ENCODE peak calls at places on chromosome 16, in four cellular contexts. W is BJ; U is CD4-positive, alpha-beta T cell; C is fibroblast of villous mesenchyme. N is an unnamed sample.

GRCh38 chr16:83953796-83954576 is 946 bp downstream of the OSGIN1 start:
- DNase-seq in W (no peak), U (no peak), C (peak; percentile 32), N (no peak)

GRCh38 chr16:66741131-66741900 is 10.1 kb downstream of the DYNC1LI2 start:
- DNase-seq in C (peak; percentile 94), W (peak; percentile 86), U (no peak), N (peak; percentile 82)

GRCh38 chr16:87580855-87581261 is 21.4 kb upstream of the JPH3 start:
- DNase-seq in U (no peak), W (peak; percentile 31), C (peak; percentile 73), N (no peak)

GRCh38 chr16:67019171-67019570 is 9.8 kb upstream of the CBFB start:
- DNase-seq in C (no peak), U (no peak), W (no peak), N (no peak)

GRCh38 chr16:89770367-89770766 is 46.1 kb downstream of the FANCA start:
- DNase-seq in W (no peak), C (no peak), U (no peak), N (no peak)

GRCh38 chr16:82653550-82654511 is 27.1 kb downstream of the CDH13 start:
- DNase-seq in U (peak; percentile 37), C (peak; percentile 93), W (peak; percentile 71), N (peak; percentile 61)

GRCh38 chr16:10684541-10685151 is 10.1 kb downstream of the TEKT5 start:
- DNase-seq in U (no peak), C (no peak), W (no peak), N (no peak)

GRCh38 chr16:11354733-11355574 is 9.7 kb downstream of the RMI2 start:
- DNase-seq in U (peak; percentile 68), C (peak; percentile 93), W (no peak), N (no peak)

GRCh38 chr16:66272461-66272860 is 94.0 kb upstream of the CDH5 start:
- DNase-seq in C (no peak), W (no peak), U (no peak), N (no peak)

GRCh38 chr16:49726155-49726554 is 129.8 kb downstream of the ZNF423 start:
- DNase-seq in W (no peak), C (no peak), U (no peak), N (no peak)

GRCh38 chr16:554640-555413 is 5.4 kb upstream of the PRR35 start:
- DNase-seq in C (peak; percentile 46), U (no peak), W (peak; percentile 23), N (peak; percentile 44)

DNA sequence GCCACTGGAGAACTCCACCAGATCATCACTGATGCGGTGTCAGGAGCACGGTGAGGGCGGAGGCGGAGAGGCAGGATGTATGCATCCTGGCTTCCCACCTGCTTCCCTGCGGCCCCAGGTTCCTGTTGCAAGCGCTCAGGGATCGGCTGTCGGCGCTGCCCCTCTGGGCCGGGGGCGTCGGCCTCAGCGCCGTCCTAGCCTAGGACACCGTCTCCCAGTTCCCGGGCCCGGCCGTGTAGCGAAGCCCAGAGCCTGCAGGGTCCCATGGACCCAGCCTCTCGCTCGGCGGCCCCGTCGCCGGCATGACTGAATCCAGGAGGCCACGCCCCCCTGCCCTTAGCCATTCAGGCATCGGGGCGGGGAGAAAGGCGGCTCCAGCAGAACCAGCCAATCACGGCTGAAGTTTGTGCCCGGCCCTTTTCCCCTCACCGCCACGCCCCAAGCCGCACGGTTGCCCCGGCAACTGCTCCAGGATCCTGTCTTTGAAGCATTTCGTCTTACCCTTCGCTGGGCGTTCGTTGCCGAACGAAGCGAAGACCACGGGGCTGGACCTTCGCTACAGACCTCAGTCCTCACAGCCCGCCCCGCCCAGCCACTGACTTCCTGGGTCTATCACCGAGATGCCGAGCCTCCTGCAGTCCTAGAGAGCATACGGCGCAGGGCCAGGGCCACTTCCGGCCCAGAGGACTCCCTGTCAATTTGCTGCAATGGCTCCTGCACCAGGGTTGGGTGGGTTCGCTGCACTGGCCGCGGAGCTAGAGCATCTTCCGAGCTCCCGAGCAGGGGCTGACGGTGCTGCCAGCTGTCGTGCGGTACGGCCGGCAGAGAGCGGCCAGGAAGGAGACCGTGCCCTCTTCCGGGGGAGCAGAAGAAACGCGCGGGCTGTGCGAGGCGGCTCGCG is 10.6 kb upstream of the ZNF213 start:
- DNase-seq in C (peak; percentile 93), W (peak; percentile 61), U (peak; percentile 97), N (peak; percentile 79)
- TF ChIP-seq CTCF in C (no peak), W (peak; percentile 51), U (peak; percentile 41), N (peak; percentile 36)

DNA sequence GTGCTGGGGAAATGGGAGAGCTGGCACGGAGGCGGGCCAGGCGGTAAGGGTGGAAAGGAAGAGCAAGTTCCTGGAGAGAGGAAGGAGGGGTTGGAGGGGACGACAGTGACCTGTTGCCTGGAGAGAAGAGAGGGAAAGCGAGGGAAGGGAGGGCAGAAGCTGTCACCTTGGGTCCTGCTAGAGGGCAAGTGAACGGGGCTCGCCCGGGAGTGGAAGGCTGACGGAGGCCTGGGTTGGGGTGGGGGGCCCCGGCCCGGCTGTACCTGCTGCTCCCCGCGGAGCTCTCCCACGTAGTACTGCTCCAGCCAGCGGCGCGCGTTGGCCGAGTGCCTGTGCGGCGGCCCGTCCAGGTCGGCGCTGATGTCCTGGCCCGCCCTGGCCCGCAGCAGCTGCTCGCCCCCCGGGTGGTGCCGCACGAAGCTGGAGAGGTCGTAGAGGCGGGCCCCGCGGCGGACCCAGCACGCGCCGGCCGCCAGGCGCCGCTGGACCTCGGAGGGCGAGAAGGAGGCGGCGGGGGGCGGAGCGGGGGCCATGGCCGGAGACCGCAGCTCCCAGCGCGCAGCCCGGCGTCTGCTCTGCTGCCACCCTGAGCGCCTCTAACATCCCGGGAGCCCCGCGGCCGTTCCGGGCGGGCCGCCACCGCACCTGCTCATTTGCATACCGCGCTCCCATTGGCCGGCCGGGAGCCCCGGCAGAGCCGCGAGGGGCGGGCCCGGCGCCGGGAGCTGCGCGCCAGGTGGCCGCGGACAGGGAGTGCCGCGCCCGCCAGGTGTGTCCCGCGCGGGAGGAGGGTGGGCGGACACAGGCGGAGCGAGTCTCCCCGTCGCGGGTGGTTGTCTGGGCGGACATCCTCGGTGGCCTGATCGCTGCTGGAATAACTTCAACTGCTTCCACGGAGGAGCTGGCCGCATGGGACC is at the start of gene FA2H:
- DNase-seq in C (peak; percentile 45), W (no peak), U (peak; percentile 64), N (no peak)
- TF ChIP-seq CTCF in C (peak; percentile 23), W (no peak), U (no peak), N (no peak)

GRCh38 chr16:12754824-12755543 is 48.7 kb downstream of the CPPED1 start:
- DNase-seq in W (no peak), U (no peak), C (peak; percentile 33), N (no peak)
- TF ChIP-seq CTCF in W (no peak), U (no peak), C (no peak), N (no peak)

DNA sequence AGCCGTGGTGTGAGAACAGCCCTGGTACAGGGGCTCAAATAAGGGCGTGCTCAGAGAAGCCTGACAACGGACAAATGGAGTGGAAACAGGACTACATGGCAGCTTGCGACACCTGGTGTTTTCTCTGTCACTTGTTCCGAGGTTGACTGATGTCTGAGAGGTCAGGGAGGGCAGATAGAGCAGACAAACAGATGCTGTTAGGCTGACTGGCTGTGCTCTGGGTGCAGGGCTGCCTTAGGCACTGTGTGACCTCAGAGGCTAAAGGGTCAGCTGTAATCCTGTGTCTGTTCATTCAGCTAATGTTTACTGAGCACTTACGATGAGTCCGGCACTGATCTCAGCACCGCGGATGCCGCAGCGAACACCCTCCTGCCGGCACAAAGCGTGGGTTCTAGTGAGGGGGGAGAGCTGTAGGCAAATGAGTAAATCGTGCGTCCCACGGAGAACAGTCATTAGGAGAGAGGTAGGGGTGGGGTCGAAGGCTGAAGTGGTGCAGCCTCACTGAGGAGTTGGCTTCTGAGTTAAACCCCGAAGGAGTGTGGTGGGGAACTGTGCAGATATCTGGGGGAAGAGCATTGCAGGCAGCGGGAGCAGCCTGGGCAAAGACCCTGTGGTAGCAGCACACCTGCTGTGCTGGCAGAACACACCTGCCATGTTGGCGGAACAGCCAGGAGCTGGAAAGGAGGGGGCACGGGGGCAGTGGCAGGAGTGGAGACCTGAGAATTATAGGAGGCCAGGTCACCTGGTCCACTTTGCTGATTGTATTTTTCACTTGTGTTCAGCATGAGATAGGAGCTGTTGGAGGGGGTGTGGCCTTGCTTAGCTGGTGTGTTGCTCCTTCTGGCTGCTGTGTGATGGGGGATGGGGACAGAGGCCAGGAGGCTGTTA is 35.0 kb downstream of the GPT2 start:
- DNase-seq in C (no peak), W (no peak), U (no peak), N (no peak)
- TF ChIP-seq CTCF in C (no peak), W (no peak), U (no peak), N (no peak)

GRCh38 chr16:86052926-86053325 is 154.0 kb downstream of the IRF8 start:
- DNase-seq in W (no peak), C (no peak), U (no peak), N (no peak)
- TF ChIP-seq CTCF in W (no peak), C (no peak), U (no peak), N (no peak)

GRCh38 chr16:69848635-69849545 is 86.8 kb downstream of the WWP2 start:
- DNase-seq in W (peak; percentile 76), C (peak; percentile 66), U (no peak), N (peak; percentile 79)
- TF ChIP-seq CTCF in W (peak; percentile 28), C (peak; percentile 6), U (no peak), N (peak; percentile 25)

GRCh38 chr16:1865902-1866690 is 5.9 kb downstream of the MEIOB start:
- DNase-seq in W (no peak), C (no peak), U (no peak), N (no peak)
- TF ChIP-seq CTCF in W (no peak), C (no peak), U (no peak), N (no peak)

GRCh38 chr16:71723537-71724319 is 773 bp downstream of the PHLPP2 start:
- DNase-seq in C (peak; percentile 64), W (no peak), U (peak; percentile 81), N (no peak)
- TF ChIP-seq CTCF in C (no peak), W (no peak), U (no peak), N (no peak)

GRCh38 chr16:17149904-17150483 is 320.8 kb downstream of the XYLT1 start:
- DNase-seq in W (no peak), U (no peak), C (no peak), N (no peak)
- TF ChIP-seq CTCF in W (no peak), U (no peak), C (no peak), N (no peak)

N was measured in AG09319.